ENCODE peak calls at places on chromosomes 1 and 21, in five cellular contexts. I is NCI-H1092, C is pancreas, G is right lobe of liver, A is H54. D is an unnamed sample.

GRCh38 chr21:44891631-44892031 is 18.1 kb upstream of the PTTG1IP start:
- DNase-seq in C (no peak), A (no peak), G (peak), I (no peak), D (no peak)

GRCh38 chr1:39297534-39297933 is 93.0 kb downstream of the MACF1 start:
- DNase-seq in A (no peak), G (no peak), C (no peak), I (no peak), D (no peak)

GRCh38 chr1:39752703-39753102 is 14.0 kb downstream of the PPIE start:
- DNase-seq in I (no peak), A (no peak), G (no peak), C (no peak), D (no peak)

GRCh38 chr1:232795497-232796068 is 9.6 kb upstream of the MAP10 start:
- DNase-seq in G (no peak), I (no peak), C (no peak), A (no peak), D (no peak)

GRCh38 chr21:42262826-42263225 is 43.9 kb downstream of the ABCG1 start:
- DNase-seq in I (peak), A (peak), C (peak), G (peak), D (peak)

GRCh38 chr1:225814381-225814780 is 4.5 kb downstream of the EPHX1 start:
- DNase-seq in C (no peak), I (no peak), G (no peak), A (no peak), D (no peak)

GRCh38 chr1:114395863-114396262 is 115.1 kb downstream of the TRIM33 start:
- DNase-seq in C (no peak), I (no peak), A (no peak), G (no peak), D (no peak)

GRCh38 chr1:37151789-37152188 is 117.5 kb upstream of the GRIK3 start:
- DNase-seq in A (no peak), I (no peak), G (no peak), C (no peak), D (no peak)

GRCh38 chr1:71307451-71307850 is 226.6 kb upstream of the ZRANB2 start:
- DNase-seq in I (no peak), C (no peak), A (no peak), G (no peak), D (no peak)

GRCh38 chr21:36709868-36710728 is 11.2 kb downstream of the SIM2 start:
- DNase-seq in C (no peak), G (no peak), I (no peak), A (no peak), D (no peak)

GRCh38 chr1:70299472-70299871 is 55.0 kb downstream of the ANKRD13C start:
- DNase-seq in I (no peak), C (no peak), G (no peak), A (no peak), D (no peak)

GRCh38 chr1:241215203-241215602 is 141.8 kb downstream of the RGS7 start:
- DNase-seq in I (no peak), G (no peak), A (no peak), C (no peak), D (no peak)

GRCh38 chr1:12387641-12388040 is 157.8 kb downstream of the VPS13D start:
- DNase-seq in A (no peak), G (no peak), I (no peak), C (no peak), D (no peak)

GRCh38 chr1:10724052-10724494 is 72.4 kb downstream of the CASZ1 start:
- DNase-seq in C (peak), I (peak), G (no peak), A (peak), D (no peak)

GRCh38 chr1:81305997-81306452 is 494.7 kb upstream of the ADGRL2 start:
- DNase-seq in C (no peak), I (peak), A (no peak), G (no peak), D (no peak)

GRCh38 chr1:27418326-27418761 is 25.9 kb downstream of the GPR3 start:
- DNase-seq in G (no peak), C (no peak), I (no peak), A (no peak), D (no peak)

GRCh38 chr1:37502104-37502503 is 12.5 kb downstream of the MEAF6 start:
- DNase-seq in I (no peak), G (no peak), A (no peak), C (no peak), D (no peak)

GRCh38 chr1:163036661-163037060 is 32.5 kb upstream of the RGS4 start:
- DNase-seq in I (no peak), C (no peak), A (no peak), G (no peak), D (no peak)

GRCh38 chr1:107617456-107617855 is 347.5 kb downstream of the VAV3 start:
- DNase-seq in I (no peak), G (no peak), A (no peak), C (no peak), D (no peak)

GRCh38 chr1:8691662-8692061 is 125.8 kb downstream of the RERE start:
- DNase-seq in C (no peak), I (no peak), A (no peak), G (no peak), D (no peak)

GRCh38 chr1:92484472-92485373 is 2.0 kb downstream of the GFI1 start:
- DNase-seq in I (no peak), C (peak), G (peak), A (no peak), D (no peak)

GRCh38 chr21:35428489-35428888 is 379.4 kb upstream of the RUNX1 start:
- DNase-seq in C (no peak), A (no peak), I (no peak), G (no peak), D (no peak)

GRCh38 chr1:89125571-89126233 is at the start of gene GBP2:
- DNase-seq in A (peak), I (no peak), G (no peak), C (no peak), D (no peak)

GRCh38 chr1:201224671-201225400 is 34.2 kb downstream of the IGFN1 start:
- DNase-seq in C (no peak), A (no peak), G (no peak), I (no peak), D (no peak)

GRCh38 chr1:226637147-226637935 is 88.8 kb downstream of the STUM start:
- DNase-seq in I (no peak), C (peak), G (no peak), A (no peak), D (peak)

GRCh38 chr1:196078691-196079090 is 529.5 kb downstream of the KCNT2 start:
- DNase-seq in I (no peak), G (no peak), A (no peak), C (no peak), D (no peak)

GRCh38 chr21:35779690-35780570 is 280.4 kb downstream of the SETD4 start:
- DNase-seq in A (peak), I (no peak), G (no peak), C (peak), D (no peak)

GRCh38 chr1:30765610-30766434 is 8.2 kb upstream of the LAPTM5 start:
- DNase-seq in I (no peak), G (no peak), C (no peak), A (no peak), D (no peak)

GRCh38 chr1:29264773-29265389 is 28.6 kb downstream of the PTPRU start:
- DNase-seq in G (no peak), C (no peak), A (no peak), I (no peak), D (no peak)

GRCh38 chr1:151312439-151313225 is 14.6 kb downstream of the PI4KB start:
- DNase-seq in G (no peak), A (no peak), C (no peak), I (no peak), D (no peak)

GRCh38 chr1:5312299-5312686 is 657.9 kb downstream of the AJAP1 start:
- DNase-seq in G (no peak), C (no peak), I (no peak), A (no peak), D (no peak)

GRCh38 chr1:210850556-210850955 is 283.4 kb downstream of the KCNH1 start:
- DNase-seq in I (no peak), C (no peak), G (no peak), A (no peak), D (peak)

GRCh38 chr1:180486092-180486491 is 16.3 kb downstream of the ACBD6 start:
- DNase-seq in C (no peak), I (peak), G (no peak), A (no peak), D (no peak)

GRCh38 chr1:26378088-26378878 is 5.7 kb upstream of the ZNF683 start:
- DNase-seq in A (peak), I (no peak), G (no peak), C (no peak), D (no peak)

D was measured in dorsolateral prefrontal cortex.